ENCODE peak calls at places on chromosomes 13 and 19, in five cellular contexts. H is germinal center, E is kidney tubule cell, N is NCI-H1436, F is Daoy. S is an unnamed sample.

GRCh38 chr19:10227215-10227971 is 3.7 kb downstream of the S1PR2 start:
- DNase-seq in E (no peak), H (no peak), N (no peak), F (no peak), S (no peak)

GRCh38 chr19:34482380-34483250 is 1.1 kb downstream of the WTIP start:
- DNase-seq in H (no peak), F (peak), N (no peak), E (peak), S (no peak)

GRCh38 chr13:47215741-47216140 is 318.9 kb upstream of the HTR2A start:
- DNase-seq in F (peak), E (peak), N (no peak), H (no peak), S (no peak)

GRCh38 chr19:35790981-35791813 is 15.8 kb downstream of the ARHGAP33 start:
- DNase-seq in H (peak), F (no peak), N (peak), E (no peak), S (peak)

GRCh38 chr19:32223595-32224370 is 121.6 kb upstream of the ZNF507 start:
- DNase-seq in H (no peak), F (peak), N (no peak), E (no peak), S (no peak)

GRCh38 chr19:45630463-45630862 is 8.7 kb downstream of the EML2 start:
- DNase-seq in F (peak), N (no peak), H (no peak), E (peak), S (no peak)

GRCh38 chr19:17580470-17581000 is 25.1 kb downstream of the COLGALT1 start:
- DNase-seq in E (no peak), H (no peak), F (no peak), N (no peak), S (no peak)

GRCh38 chr13:76707360-76707759 is 178.8 kb downstream of the KCTD12 start:
- DNase-seq in N (no peak), E (peak), F (peak), H (no peak), S (no peak)

GRCh38 chr19:8352134-8352827 is 9.2 kb upstream of the KANK3 start:
- DNase-seq in H (no peak), E (no peak), F (no peak), N (no peak), S (no peak)

GRCh38 chr13:69300131-69300530 is 807.5 kb upstream of the ATXN8OS start:
- DNase-seq in H (no peak), E (no peak), N (no peak), F (no peak), S (no peak)

GRCh38 chr19:44677019-44677809 is 5.9 kb downstream of the CEACAM19 start:
- DNase-seq in E (peak), N (no peak), F (peak), H (no peak), S (no peak)

GRCh38 chr19:45876411-45877197 is 9.3 kb downstream of the IRF2BP1 start:
- DNase-seq in N (no peak), F (peak), E (peak), H (no peak), S (no peak)

GRCh38 chr19:679418-680286 is 3.5 kb downstream of the FSTL3 start:
- DNase-seq in F (peak), E (peak), H (peak), N (no peak), S (peak)

GRCh38 chr13:113955235-113955634 is 18.6 kb downstream of the C13orf46 start:
- DNase-seq in N (no peak), E (no peak), H (no peak), F (no peak), S (no peak)

GRCh38 chr19:1992759-1993260 is 22.7 kb downstream of the BTBD2 start:
- DNase-seq in N (no peak), E (no peak), H (no peak), F (no peak), S (no peak)

GRCh38 chr13:50574731-50575130 is 268.8 kb downstream of the DLEU7 start:
- DNase-seq in H (no peak), N (no peak), F (peak), E (no peak), S (no peak)

GRCh38 chr13:31046711-31047279 is 114.3 kb downstream of the TEX26 start:
- DNase-seq in H (no peak), N (peak), F (no peak), E (peak), S (peak)

GRCh38 chr13:41680900-41681299 is 223.6 kb downstream of the RGCC start:
- DNase-seq in H (no peak), F (no peak), E (no peak), N (no peak), S (no peak)